ENCODE peak calls at places on chromosomes 2 and 18, in ten cellular contexts. L, A, K, V, R, D, B, E, J and H are unnamed samples.

GRCh38 chr2:108588070-108588668 is 53.9 kb downstream of the LIMS1 start:
- DNase-seq in A (no peak), J (no peak), K (no peak), E (no peak), V (peak), R (no peak), D (no peak), B (no peak), L (no peak), H (no peak)

GRCh38 chr2:62199392-62200125 is 3.6 kb downstream of the B3GNT2 start:
- DNase-seq in L (no peak), E (no peak), B (no peak), K (no peak), J (no peak), A (no peak), R (no peak), V (peak), D (no peak), H (no peak)

GRCh38 chr18:47321815-47322214 is 70.4 kb upstream of the SKOR2 start:
- DNase-seq in D (no peak), A (no peak), B (no peak), L (no peak), E (no peak), R (no peak), K (no peak), V (no peak), J (no peak), H (no peak)

GRCh38 chr18:48330016-48330991 is 78.9 kb downstream of the ZBTB7C start:
- DNase-seq in A (no peak), E (no peak), L (no peak), V (peak), D (no peak), R (no peak), J (peak), K (no peak), B (peak), H (no peak)

GRCh38 chr2:99878951-99879350 is 263.4 kb downstream of the AFF3 start:
- DNase-seq in K (no peak), J (no peak), L (no peak), B (no peak), E (no peak), A (no peak), V (peak), R (no peak), D (no peak), H (no peak)

GRCh38 chr2:25664531-25665307 is 8.7 kb downstream of the DTNB start:
- DNase-seq in R (peak), J (peak), L (peak), D (peak), E (no peak), K (no peak), B (peak), V (peak), A (peak), H (no peak)

GRCh38 chr2:172667926-172668325 is 67.7 kb upstream of the RAPGEF4 start:
- DNase-seq in R (no peak), A (no peak), V (no peak), L (no peak), K (no peak), E (no peak), J (no peak), B (peak), D (no peak), H (no peak)

GRCh38 chr2:235537186-235537585 is 43.3 kb downstream of the AGAP1 start:
- DNase-seq in B (no peak), A (no peak), R (no peak), D (no peak), J (no peak), K (no peak), L (no peak), V (no peak), E (no peak), H (no peak)

GRCh38 chr2:47310801-47311560 is 92.0 kb upstream of the MSH2 start:
- DNase-seq in J (peak), L (no peak), E (no peak), B (no peak), V (no peak), R (no peak), D (peak), K (no peak), A (no peak), H (no peak)